ENCODE peak calls at places on chromosomes 5 and 9, in four cellular contexts. P is foreskin fibroblast, V is sigmoid colon, S is HCT116. U is an unnamed sample.

GRCh38 chr5:120257358-120257971 is 206.6 kb upstream of the PRR16 start:
- DNase-seq in P (no peak), S (no peak), V (no peak), U (no peak)

GRCh38 chr5:10724799-10725507 is 36.1 kb downstream of the DAP start:
- DNase-seq in P (peak), S (peak), V (peak), U (peak)

GRCh38 chr9:20041717-20042116 is 252.9 kb upstream of the SLC24A2 start:
- DNase-seq in V (no peak), S (no peak), P (no peak), U (no peak)

GRCh38 chr5:107593009-107593408 is 77.7 kb downstream of the EFNA5 start:
- DNase-seq in P (peak), V (no peak), S (no peak), U (no peak)

GRCh38 chr5:112228672-112229071 is 190.4 kb downstream of the EPB41L4A start:
- DNase-seq in V (peak), P (peak), S (peak), U (peak)

GRCh38 chr9:83388346-83388745 is 149.9 kb downstream of the FRMD3 start:
- DNase-seq in V (no peak), P (no peak), S (no peak), U (no peak)

GRCh38 chr5:149237662-149238061 is 34.0 kb upstream of the AFAP1L1 start:
- DNase-seq in P (peak), V (no peak), S (no peak), U (no peak)

GRCh38 chr9:115422932-115423440 is 305.0 kb upstream of the TNC start:
- DNase-seq in S (no peak), V (no peak), P (no peak), U (no peak)

GRCh38 chr5:68894673-68895072 is 199.1 kb upstream of the SLC30A5 start:
- DNase-seq in S (no peak), V (no peak), P (no peak), U (peak)

DNA sequence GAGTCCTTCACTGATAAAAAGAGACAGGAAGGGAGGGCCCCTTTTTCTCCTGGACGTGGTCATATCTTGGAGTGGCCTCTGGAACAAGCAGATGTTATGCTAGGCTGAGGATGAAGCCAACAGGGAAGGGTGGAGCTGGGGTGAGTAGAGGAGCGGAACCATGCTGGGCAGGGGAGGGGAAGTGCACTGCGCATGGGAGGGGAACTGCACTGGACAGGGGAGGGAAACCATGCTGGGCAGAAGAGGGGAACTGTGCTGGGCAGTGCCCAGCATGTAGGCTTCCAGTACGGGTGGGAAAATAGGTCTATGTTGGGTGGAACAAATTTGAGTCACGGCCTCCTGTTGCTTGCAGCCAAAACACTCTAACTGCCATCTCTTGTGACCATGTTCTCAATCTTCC is 19.3 kb upstream of the IRX4 start:
- DNase-seq in P (no peak), V (no peak), S (no peak), U (no peak)
- H3K4me3 ChIP-seq in P (no peak), V (no peak), S (no peak), U (no peak)

GRCh38 chr9:18761742-18762141 is 271.3 kb downstream of the SAXO1 start:
- DNase-seq in S (no peak), V (no peak), P (no peak), U (no peak)
- H3K4me3 ChIP-seq in S (no peak), V (no peak), P (no peak), U (no peak)

GRCh38 chr5:87780831-87781760 is 368.4 kb upstream of the CCNH start:
- DNase-seq in P (peak), V (peak), S (peak), U (peak)
- H3K4me3 ChIP-seq in P (no peak), V (no peak), S (no peak), U (no peak)

GRCh38 chr9:97694768-97695167 is 2.4 kb downstream of the XPA start:
- DNase-seq in S (no peak), P (no peak), V (no peak), U (no peak)
- H3K4me3 ChIP-seq in S (no peak), P (no peak), V (no peak), U (peak)

U was measured in adipocyte.